ENCODE peak calls at places on chromosomes 16 and 17, in seven cellular contexts. One of them, this sample, is unnamed.

GRCh38 chr16:31010539-31010938 is at the start of gene STX1B:
- DNase-seq in fibroblast of mammary gland: no peak
- DNase-seq in lower leg skin: peak; percentile 83
- DNase-seq in OCI-LY7: no peak
- DNase-seq in uterus: peak; percentile 43
- DNase-seq in sigmoid colon: no peak
- DNase-seq in cardiac fibroblast: no peak
- DNase-seq in this sample: no peak

GRCh38 chr17:72143245-72143644 is 22.4 kb downstream of the SOX9 start:
- DNase-seq in cardiac fibroblast: no peak
- DNase-seq in sigmoid colon: no peak
- DNase-seq in fibroblast of mammary gland: no peak
- DNase-seq in uterus: no peak
- DNase-seq in lower leg skin: no peak
- DNase-seq in OCI-LY7: no peak
- DNase-seq in this sample: no peak

GRCh38 chr16:28168991-28169554 is 42.7 kb downstream of the XPO6 start:
- DNase-seq in uterus: no peak
- DNase-seq in lower leg skin: no peak
- DNase-seq in fibroblast of mammary gland: no peak
- DNase-seq in sigmoid colon: no peak
- DNase-seq in cardiac fibroblast: no peak
- DNase-seq in OCI-LY7: no peak
- DNase-seq in this sample: peak; percentile 27

GRCh38 chr16:79970551-79971236 is 370.2 kb upstream of the MAF start:
- DNase-seq in OCI-LY7: no peak
- DNase-seq in sigmoid colon: peak; percentile 77
- DNase-seq in fibroblast of mammary gland: peak; percentile 25
- DNase-seq in lower leg skin: no peak
- DNase-seq in uterus: peak; percentile 69
- DNase-seq in cardiac fibroblast: peak; percentile 29
- DNase-seq in this sample: no peak

GRCh38 chr16:57892447-57893096 is 78.4 kb downstream of the CNGB1 start:
- DNase-seq in OCI-LY7: no peak
- DNase-seq in sigmoid colon: no peak
- DNase-seq in lower leg skin: no peak
- DNase-seq in cardiac fibroblast: peak; percentile 23
- DNase-seq in fibroblast of mammary gland: no peak
- DNase-seq in uterus: no peak
- DNase-seq in this sample: no peak

GRCh38 chr17:978110-979093 is 1.2 kb downstream of the NXN start:
- DNase-seq in uterus: no peak
- DNase-seq in sigmoid colon: peak; percentile 72
- DNase-seq in fibroblast of mammary gland: peak; percentile 77
- DNase-seq in cardiac fibroblast: peak; percentile 34
- DNase-seq in OCI-LY7: no peak
- DNase-seq in lower leg skin: no peak
- DNase-seq in this sample: no peak

GRCh38 chr17:28398280-28398981 is 7.6 kb downstream of the SLC46A1 start:
- DNase-seq in fibroblast of mammary gland: peak; percentile 36
- DNase-seq in lower leg skin: no peak
- DNase-seq in cardiac fibroblast: no peak
- DNase-seq in uterus: no peak
- DNase-seq in OCI-LY7: no peak
- DNase-seq in sigmoid colon: no peak
- DNase-seq in this sample: no peak

GRCh38 chr17:38571833-38572274 is 33.9 kb downstream of the SRCIN1 start:
- DNase-seq in uterus: no peak
- DNase-seq in OCI-LY7: no peak
- DNase-seq in lower leg skin: no peak
- DNase-seq in sigmoid colon: no peak
- DNase-seq in fibroblast of mammary gland: no peak
- DNase-seq in cardiac fibroblast: no peak
- DNase-seq in this sample: no peak

GRCh38 chr16:21626659-21627277 is 25.6 kb downstream of the IGSF6 start:
- DNase-seq in fibroblast of mammary gland: peak; percentile 98
- DNase-seq in OCI-LY7: peak; percentile 14
- DNase-seq in uterus: peak; percentile 85
- DNase-seq in lower leg skin: no peak
- DNase-seq in sigmoid colon: peak; percentile 70
- DNase-seq in cardiac fibroblast: peak; percentile 72
- DNase-seq in this sample: peak; percentile 78

GRCh38 chr17:17381438-17382059 is 78.4 kb downstream of the NT5M start:
- DNase-seq in sigmoid colon: no peak
- DNase-seq in cardiac fibroblast: no peak
- DNase-seq in fibroblast of mammary gland: no peak
- DNase-seq in OCI-LY7: no peak
- DNase-seq in uterus: no peak
- DNase-seq in lower leg skin: no peak
- DNase-seq in this sample: no peak

GRCh38 chr16:52912565-52913173 is 140.0 kb downstream of the CHD9NB start:
- DNase-seq in sigmoid colon: no peak
- DNase-seq in cardiac fibroblast: peak; percentile 57
- DNase-seq in lower leg skin: no peak
- DNase-seq in uterus: no peak
- DNase-seq in fibroblast of mammary gland: peak; percentile 54
- DNase-seq in OCI-LY7: peak; percentile 64
- DNase-seq in this sample: peak; percentile 45

GRCh38 chr17:35373532-35373983 is at the start of gene SLFN11:
- DNase-seq in OCI-LY7: no peak
- DNase-seq in uterus: peak; percentile 89
- DNase-seq in cardiac fibroblast: peak; percentile 95
- DNase-seq in lower leg skin: peak; percentile 98
- DNase-seq in sigmoid colon: peak; percentile 97
- DNase-seq in fibroblast of mammary gland: peak; percentile 97
- DNase-seq in this sample: peak; percentile 91

GRCh38 chr16:77406680-77407079 is 28.2 kb downstream of the ADAMTS18 start:
- DNase-seq in sigmoid colon: no peak
- DNase-seq in fibroblast of mammary gland: peak; percentile 23
- DNase-seq in OCI-LY7: no peak
- DNase-seq in uterus: no peak
- DNase-seq in lower leg skin: no peak
- DNase-seq in cardiac fibroblast: no peak
- DNase-seq in this sample: no peak

GRCh38 chr17:19411641-19412040 is 609 bp downstream of the RNF112 start:
- DNase-seq in fibroblast of mammary gland: no peak
- DNase-seq in OCI-LY7: no peak
- DNase-seq in uterus: no peak
- DNase-seq in sigmoid colon: no peak
- DNase-seq in cardiac fibroblast: no peak
- DNase-seq in lower leg skin: peak; percentile 82
- DNase-seq in this sample: no peak

DNA sequence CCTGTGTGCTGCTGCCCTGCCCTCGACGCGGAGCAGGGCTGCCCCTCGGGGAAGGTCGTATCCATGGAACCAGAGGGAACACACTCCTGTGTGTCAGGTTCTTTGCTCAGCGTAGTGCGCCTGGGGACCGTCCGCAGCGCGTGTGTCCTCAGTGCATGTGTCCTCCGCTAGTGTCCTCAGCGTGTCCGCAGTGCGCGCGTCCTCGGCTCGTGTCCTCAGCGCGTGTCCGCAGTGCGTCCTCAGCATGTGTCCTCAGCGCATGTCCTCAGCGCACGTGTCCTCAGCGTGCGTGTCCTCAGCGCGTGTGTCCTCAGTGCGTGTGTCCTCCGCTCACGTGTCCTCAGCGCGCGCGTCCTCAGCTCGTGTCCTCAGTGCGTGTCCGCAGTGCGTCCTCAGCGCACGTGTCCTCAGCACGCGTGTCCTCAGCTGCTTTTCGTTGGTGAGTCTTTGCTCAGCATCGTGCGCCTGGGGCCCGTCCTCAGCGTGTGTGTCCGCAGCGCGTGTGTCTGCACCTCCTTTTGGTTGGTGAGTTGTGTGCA is 59.2 kb upstream of the ZNF750 start:
- DNase-seq in fibroblast of mammary gland: no peak
- DNase-seq in sigmoid colon: no peak
- DNase-seq in cardiac fibroblast: no peak
- DNase-seq in OCI-LY7: no peak
- DNase-seq in lower leg skin: no peak
- DNase-seq in uterus: no peak
- DNase-seq in this sample: no peak
- H3K4me3 ChIP-seq in fibroblast of mammary gland: no peak overlapping the region
- H3K4me3 ChIP-seq in sigmoid colon: no peak overlapping the region
- H3K4me3 ChIP-seq in cardiac fibroblast: no peak overlapping the region
- H3K4me3 ChIP-seq in OCI-LY7: no peak overlapping the region
- H3K4me3 ChIP-seq in lower leg skin: no peak overlapping the region
- H3K4me3 ChIP-seq in uterus: no peak overlapping the region
- H3K4me3 ChIP-seq in this sample: no peak overlapping the region

GRCh38 chr17:40315678-40316570 is 6.9 kb downstream of the RARA start:
- DNase-seq in uterus: peak; percentile 22
- DNase-seq in lower leg skin: peak; percentile 82
- DNase-seq in OCI-LY7: no peak
- DNase-seq in fibroblast of mammary gland: no peak
- DNase-seq in sigmoid colon: peak; percentile 64
- DNase-seq in cardiac fibroblast: no peak
- DNase-seq in this sample: no peak
- H3K4me3 ChIP-seq in uterus: no peak overlapping the region
- H3K4me3 ChIP-seq in lower leg skin: no peak overlapping the region
- H3K4me3 ChIP-seq in OCI-LY7: no peak overlapping the region
- H3K4me3 ChIP-seq in fibroblast of mammary gland: no peak overlapping the region
- H3K4me3 ChIP-seq in sigmoid colon: peak overlapping the region; percentile 98
- H3K4me3 ChIP-seq in cardiac fibroblast: peak overlapping the region; percentile 97
- H3K4me3 ChIP-seq in this sample: no peak overlapping the region

GRCh38 chr17:82128287-82128686 is 30.3 kb upstream of the FASN start:
- DNase-seq in OCI-LY7: no peak
- DNase-seq in cardiac fibroblast: no peak
- DNase-seq in sigmoid colon: no peak
- DNase-seq in fibroblast of mammary gland: no peak
- DNase-seq in uterus: no peak
- DNase-seq in lower leg skin: no peak
- DNase-seq in this sample: no peak
- H3K4me3 ChIP-seq in OCI-LY7: no peak overlapping the region
- H3K4me3 ChIP-seq in cardiac fibroblast: no peak overlapping the region
- H3K4me3 ChIP-seq in sigmoid colon: no peak overlapping the region
- H3K4me3 ChIP-seq in fibroblast of mammary gland: no peak overlapping the region
- H3K4me3 ChIP-seq in uterus: no peak overlapping the region
- H3K4me3 ChIP-seq in lower leg skin: no peak overlapping the region
- H3K4me3 ChIP-seq in this sample: no peak overlapping the region

GRCh38 chr16:85870159-85870558 is 28.8 kb upstream of the IRF8 start:
- DNase-seq in cardiac fibroblast: no peak
- DNase-seq in fibroblast of mammary gland: no peak
- DNase-seq in sigmoid colon: no peak
- DNase-seq in uterus: no peak
- DNase-seq in lower leg skin: peak; percentile 82
- DNase-seq in OCI-LY7: no peak
- DNase-seq in this sample: no peak
- H3K4me3 ChIP-seq in cardiac fibroblast: no peak overlapping the region
- H3K4me3 ChIP-seq in fibroblast of mammary gland: no peak overlapping the region
- H3K4me3 ChIP-seq in sigmoid colon: no peak overlapping the region
- H3K4me3 ChIP-seq in uterus: no peak overlapping the region
- H3K4me3 ChIP-seq in lower leg skin: no peak overlapping the region
- H3K4me3 ChIP-seq in OCI-LY7: no peak overlapping the region
- H3K4me3 ChIP-seq in this sample: no peak overlapping the region

DNA sequence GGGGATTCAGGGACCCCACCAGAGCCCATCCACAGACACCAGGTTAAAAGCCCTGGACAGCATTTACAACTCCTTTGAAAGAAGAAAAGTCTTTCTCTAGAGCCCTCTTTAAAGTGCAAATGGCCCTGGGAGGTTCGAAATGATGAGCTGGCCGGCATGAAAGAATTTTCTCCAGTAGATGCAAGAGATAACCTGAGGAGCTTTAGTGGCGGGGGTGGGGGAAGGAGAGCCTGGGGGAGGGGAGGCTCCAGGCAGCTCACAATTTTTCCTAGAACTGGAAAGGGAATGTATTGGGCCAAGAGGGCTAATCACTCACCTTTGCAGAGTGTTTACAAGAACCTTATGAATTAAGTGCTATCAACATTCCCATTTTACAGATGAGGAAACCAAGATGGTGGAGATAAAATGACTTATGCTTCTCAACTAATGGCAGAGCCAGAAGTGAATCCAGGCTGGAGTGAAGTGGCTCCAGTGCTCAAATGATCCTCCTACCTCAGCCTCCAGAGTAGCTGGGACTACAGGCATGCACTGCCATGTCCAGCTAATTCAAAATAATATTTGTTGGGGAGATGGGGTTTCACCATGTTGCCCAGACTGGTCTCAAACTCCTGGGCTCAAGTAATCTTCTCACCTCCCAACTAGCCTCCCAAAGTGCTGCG is 4.2 kb upstream of the CDH1 start:
- DNase-seq in sigmoid colon: no peak
- DNase-seq in uterus: no peak
- DNase-seq in lower leg skin: no peak
- DNase-seq in OCI-LY7: no peak
- DNase-seq in fibroblast of mammary gland: no peak
- DNase-seq in cardiac fibroblast: no peak
- DNase-seq in this sample: no peak
- H3K4me3 ChIP-seq in sigmoid colon: no peak overlapping the region
- H3K4me3 ChIP-seq in uterus: no peak overlapping the region
- H3K4me3 ChIP-seq in lower leg skin: no peak overlapping the region
- H3K4me3 ChIP-seq in OCI-LY7: no peak overlapping the region
- H3K4me3 ChIP-seq in fibroblast of mammary gland: no peak overlapping the region
- H3K4me3 ChIP-seq in cardiac fibroblast: no peak overlapping the region
- H3K4me3 ChIP-seq in this sample: no peak overlapping the region

This sample was measured in Jurkat, Clone E6-1.